ENCODE peak calls at places on chromosomes 1 and 21, in seven cellular contexts. I is astrocyte of the spinal cord, X is NCI-H460, H is Peyer's patch, G is nucleus accumbens, U is A172, E is mesenchymal stem cell. R is an unnamed sample.

GRCh38 chr1:156641761-156642264 is at the start of gene BCAN:
- DNase-seq in E (peak), G (peak), H (no peak), X (no peak), I (no peak), U (no peak), R (no peak)

GRCh38 chr21:21096956-21097355 is 98.7 kb downstream of the NCAM2 start:
- DNase-seq in G (no peak), X (peak), U (no peak), H (no peak), I (no peak), E (no peak), R (no peak)

GRCh38 chr21:43726686-43727570 is 8.0 kb downstream of the PDXK start:
- DNase-seq in U (peak), E (no peak), G (no peak), X (no peak), H (no peak), I (no peak), R (no peak)

GRCh38 chr1:47554901-47555300 is 117.1 kb downstream of the FOXD2 start:
- DNase-seq in G (no peak), X (no peak), H (no peak), U (peak), E (no peak), I (peak), R (no peak)

GRCh38 chr1:242059976-242060375 is 61.1 kb upstream of the MAP1LC3C start:
- DNase-seq in I (no peak), E (no peak), G (no peak), X (no peak), H (no peak), U (no peak), R (no peak)

GRCh38 chr21:34599534-34600101 is 15.3 kb downstream of the RCAN1 start:
- DNase-seq in E (peak), I (no peak), X (no peak), U (peak), G (no peak), H (no peak), R (no peak)

GRCh38 chr1:64243757-64244080 is 40.3 kb downstream of the UBE2U start:
- DNase-seq in E (no peak), X (no peak), G (no peak), U (no peak), H (no peak), I (no peak), R (no peak)

GRCh38 chr1:36778773-36779172 is 255.5 kb downstream of the GRIK3 start:
- DNase-seq in G (no peak), H (no peak), E (no peak), I (no peak), X (no peak), U (no peak), R (no peak)

GRCh38 chr1:79161077-79161476 is 154.5 kb upstream of the ADGRL4 start:
- DNase-seq in E (peak), X (peak), U (peak), H (no peak), I (peak), G (no peak), R (no peak)

GRCh38 chr21:33293811-33294216 is 27.6 kb downstream of the IL10RB start:
- DNase-seq in U (no peak), I (no peak), X (no peak), H (no peak), E (no peak), G (no peak), R (no peak)

GRCh38 chr1:59071289-59071688 is 225.6 kb upstream of the FGGY start:
- DNase-seq in G (no peak), X (no peak), I (peak), E (no peak), H (peak), U (peak), R (peak)

GRCh38 chr1:47834326-47834725 is 162.9 kb downstream of the TRABD2B start:
- DNase-seq in U (no peak), I (no peak), H (no peak), E (no peak), X (no peak), G (no peak), R (peak)

GRCh38 chr21:42381347-42381984 is 14.4 kb downstream of the TMPRSS3 start:
- DNase-seq in G (no peak), U (peak), I (peak), H (no peak), E (peak), X (no peak), R (peak)

GRCh38 chr1:227757781-227758180 is 22.5 kb downstream of the SNAP47 start:
- DNase-seq in G (no peak), I (no peak), H (no peak), U (no peak), X (no peak), E (no peak), R (no peak)

R was measured in mucosa of descending colon.